ENCODE peak calls at places on chromosomes 16 and 17, in eight cellular contexts. One of them, this sample, is unnamed.

GRCh38 chr16:53065436-53066165 is 10.8 kb downstream of the CHD9 start:
- DNase-seq in GM23338: no peak
- DNase-seq in mucosa of descending colon: no peak
- DNase-seq in activated T-helper 1 cell treated with Interleukin-2 at 50 U/mL for 16 hours: no peak
- DNase-seq in stimulated activated CD8-positive, alpha-beta memory T cell treated with anti-CD3 and anti-CD28 coated beads, Interleukin-12 subunit alpha, Interleukin-12 subunit beta, amount 100 ng/mL, for 1 hour: no peak
- DNase-seq in HT1080: no peak
- DNase-seq in psoas muscle: no peak
- DNase-seq in stromal cell of bone marrow: no peak
- DNase-seq in this sample: no peak

GRCh38 chr16:70778901-70779309 is 22.1 kb downstream of the VAC14 start:
- DNase-seq in psoas muscle: peak
- DNase-seq in mucosa of descending colon: no peak
- DNase-seq in activated T-helper 1 cell treated with Interleukin-2 at 50 U/mL for 16 hours: no peak
- DNase-seq in stromal cell of bone marrow: peak
- DNase-seq in stimulated activated CD8-positive, alpha-beta memory T cell treated with anti-CD3 and anti-CD28 coated beads, Interleukin-12 subunit alpha, Interleukin-12 subunit beta, amount 100 ng/mL, for 1 hour: no peak
- DNase-seq in GM23338: peak
- DNase-seq in HT1080: peak
- DNase-seq in this sample: peak

GRCh38 chr16:84925092-84925772 is 86.1 kb downstream of the ZDHHC7 start:
- DNase-seq in activated T-helper 1 cell treated with Interleukin-2 at 50 U/mL for 16 hours: peak
- DNase-seq in mucosa of descending colon: peak
- DNase-seq in stromal cell of bone marrow: no peak
- DNase-seq in HT1080: no peak
- DNase-seq in stimulated activated CD8-positive, alpha-beta memory T cell treated with anti-CD3 and anti-CD28 coated beads, Interleukin-12 subunit alpha, Interleukin-12 subunit beta, amount 100 ng/mL, for 1 hour: peak
- DNase-seq in psoas muscle: peak
- DNase-seq in GM23338: peak
- DNase-seq in this sample: peak

GRCh38 chr17:47864791-47865216 is 13.8 kb upstream of the SP6 start:
- DNase-seq in GM23338: no peak
- DNase-seq in stimulated activated CD8-positive, alpha-beta memory T cell treated with anti-CD3 and anti-CD28 coated beads, Interleukin-12 subunit alpha, Interleukin-12 subunit beta, amount 100 ng/mL, for 1 hour: no peak
- DNase-seq in psoas muscle: no peak
- DNase-seq in activated T-helper 1 cell treated with Interleukin-2 at 50 U/mL for 16 hours: no peak
- DNase-seq in stromal cell of bone marrow: no peak
- DNase-seq in mucosa of descending colon: no peak
- DNase-seq in HT1080: no peak
- DNase-seq in this sample: peak

GRCh38 chr17:21532763-21533385 is 156.7 kb downstream of the KCNJ12 start:
- DNase-seq in GM23338: no peak
- DNase-seq in HT1080: no peak
- DNase-seq in activated T-helper 1 cell treated with Interleukin-2 at 50 U/mL for 16 hours: no peak
- DNase-seq in stromal cell of bone marrow: no peak
- DNase-seq in stimulated activated CD8-positive, alpha-beta memory T cell treated with anti-CD3 and anti-CD28 coated beads, Interleukin-12 subunit alpha, Interleukin-12 subunit beta, amount 100 ng/mL, for 1 hour: no peak
- DNase-seq in mucosa of descending colon: no peak
- DNase-seq in psoas muscle: no peak
- DNase-seq in this sample: no peak

GRCh38 chr16:47316686-47317085 is 144.2 kb downstream of the ITFG1 start:
- DNase-seq in activated T-helper 1 cell treated with Interleukin-2 at 50 U/mL for 16 hours: no peak
- DNase-seq in GM23338: no peak
- DNase-seq in psoas muscle: no peak
- DNase-seq in stromal cell of bone marrow: no peak
- DNase-seq in HT1080: no peak
- DNase-seq in stimulated activated CD8-positive, alpha-beta memory T cell treated with anti-CD3 and anti-CD28 coated beads, Interleukin-12 subunit alpha, Interleukin-12 subunit beta, amount 100 ng/mL, for 1 hour: no peak
- DNase-seq in mucosa of descending colon: no peak
- DNase-seq in this sample: no peak

GRCh38 chr17:2697611-2698162 is 13.9 kb downstream of the CLUH start:
- DNase-seq in stromal cell of bone marrow: no peak
- DNase-seq in HT1080: no peak
- DNase-seq in stimulated activated CD8-positive, alpha-beta memory T cell treated with anti-CD3 and anti-CD28 coated beads, Interleukin-12 subunit alpha, Interleukin-12 subunit beta, amount 100 ng/mL, for 1 hour: no peak
- DNase-seq in activated T-helper 1 cell treated with Interleukin-2 at 50 U/mL for 16 hours: no peak
- DNase-seq in mucosa of descending colon: no peak
- DNase-seq in psoas muscle: no peak
- DNase-seq in GM23338: no peak
- DNase-seq in this sample: no peak

GRCh38 chr16:634051-634670 is 1.9 kb downstream of the METTL26 start:
- DNase-seq in HT1080: no peak
- DNase-seq in psoas muscle: no peak
- DNase-seq in stimulated activated CD8-positive, alpha-beta memory T cell treated with anti-CD3 and anti-CD28 coated beads, Interleukin-12 subunit alpha, Interleukin-12 subunit beta, amount 100 ng/mL, for 1 hour: no peak
- DNase-seq in mucosa of descending colon: no peak
- DNase-seq in GM23338: no peak
- DNase-seq in activated T-helper 1 cell treated with Interleukin-2 at 50 U/mL for 16 hours: no peak
- DNase-seq in stromal cell of bone marrow: no peak
- DNase-seq in this sample: no peak

GRCh38 chr17:73394523-73395450 is 83.0 kb upstream of the CDC42EP4 start:
- DNase-seq in stimulated activated CD8-positive, alpha-beta memory T cell treated with anti-CD3 and anti-CD28 coated beads, Interleukin-12 subunit alpha, Interleukin-12 subunit beta, amount 100 ng/mL, for 1 hour: no peak
- DNase-seq in GM23338: no peak
- DNase-seq in stromal cell of bone marrow: no peak
- DNase-seq in mucosa of descending colon: no peak
- DNase-seq in psoas muscle: no peak
- DNase-seq in HT1080: no peak
- DNase-seq in activated T-helper 1 cell treated with Interleukin-2 at 50 U/mL for 16 hours: no peak
- DNase-seq in this sample: no peak

GRCh38 chr17:28983286-28984240 is 22.3 kb downstream of the SEZ6 start:
- DNase-seq in HT1080: no peak
- DNase-seq in activated T-helper 1 cell treated with Interleukin-2 at 50 U/mL for 16 hours: no peak
- DNase-seq in GM23338: no peak
- DNase-seq in stimulated activated CD8-positive, alpha-beta memory T cell treated with anti-CD3 and anti-CD28 coated beads, Interleukin-12 subunit alpha, Interleukin-12 subunit beta, amount 100 ng/mL, for 1 hour: no peak
- DNase-seq in mucosa of descending colon: no peak
- DNase-seq in psoas muscle: no peak
- DNase-seq in stromal cell of bone marrow: no peak
- DNase-seq in this sample: no peak

GRCh38 chr16:67100569-67101300 is 9.0 kb upstream of the PHAF1 start:
- DNase-seq in mucosa of descending colon: no peak
- DNase-seq in HT1080: no peak
- DNase-seq in activated T-helper 1 cell treated with Interleukin-2 at 50 U/mL for 16 hours: no peak
- DNase-seq in GM23338: peak
- DNase-seq in stimulated activated CD8-positive, alpha-beta memory T cell treated with anti-CD3 and anti-CD28 coated beads, Interleukin-12 subunit alpha, Interleukin-12 subunit beta, amount 100 ng/mL, for 1 hour: no peak
- DNase-seq in psoas muscle: no peak
- DNase-seq in stromal cell of bone marrow: no peak
- DNase-seq in this sample: peak

This sample was measured in trophoblast cell.